ENCODE peak calls at places on chromosomes 4 and X, in ten cellular contexts. One of them, this sample, is unnamed.
A peak's percentile ranks its signal among the peaks of the same experiment; 100 is the strongest.

GRCh38 chrX:130024127-130024526 is 41.7 kb downstream of the BCORL1 start:
- DNase-seq in DMS53: peak; percentile 41
- DNase-seq in IMR-90: peak; percentile 17
- DNase-seq in stimulated activated CD8-positive, alpha-beta memory T cell treated with anti-CD3 and anti-CD28 coated beads, Interleukin-4, amount 100 ng/mL, for 1 hour: peak; percentile 31
- DNase-seq in effector memory CD8-positive, alpha-beta T cell: peak; percentile 80
- DNase-seq in right atrium auricular region: peak; percentile 77
- DNase-seq in Right ventricle myocardium superior: peak; percentile 87
- DNase-seq in CD4-positive, alpha-beta T cell: peak; percentile 76
- DNase-seq in anterior cingulate cortex: no peak
- DNase-seq in pulmonary artery endothelial cell: no peak
- DNase-seq in this sample: peak; percentile 54

GRCh38 chr4:80731436-80731835 is 299.1 kb upstream of the BMP3 start:
- DNase-seq in stimulated activated CD8-positive, alpha-beta memory T cell treated with anti-CD3 and anti-CD28 coated beads, Interleukin-4, amount 100 ng/mL, for 1 hour: no peak
- DNase-seq in IMR-90: no peak
- DNase-seq in effector memory CD8-positive, alpha-beta T cell: no peak
- DNase-seq in anterior cingulate cortex: no peak
- DNase-seq in pulmonary artery endothelial cell: no peak
- DNase-seq in DMS53: no peak
- DNase-seq in CD4-positive, alpha-beta T cell: no peak
- DNase-seq in right atrium auricular region: no peak
- DNase-seq in Right ventricle myocardium superior: no peak
- DNase-seq in this sample: peak; percentile 36

GRCh38 chr4:20272411-20272872 is 20.7 kb downstream of the SLIT2 start:
- DNase-seq in anterior cingulate cortex: no peak
- DNase-seq in IMR-90: peak; percentile 71
- DNase-seq in pulmonary artery endothelial cell: no peak
- DNase-seq in Right ventricle myocardium superior: no peak
- DNase-seq in right atrium auricular region: no peak
- DNase-seq in stimulated activated CD8-positive, alpha-beta memory T cell treated with anti-CD3 and anti-CD28 coated beads, Interleukin-4, amount 100 ng/mL, for 1 hour: no peak
- DNase-seq in CD4-positive, alpha-beta T cell: no peak
- DNase-seq in DMS53: no peak
- DNase-seq in effector memory CD8-positive, alpha-beta T cell: no peak
- DNase-seq in this sample: no peak

GRCh38 chr4:88619973-88620372 is 27.7 kb downstream of the HERC3 start:
- DNase-seq in anterior cingulate cortex: no peak
- DNase-seq in effector memory CD8-positive, alpha-beta T cell: no peak
- DNase-seq in right atrium auricular region: no peak
- DNase-seq in Right ventricle myocardium superior: no peak
- DNase-seq in stimulated activated CD8-positive, alpha-beta memory T cell treated with anti-CD3 and anti-CD28 coated beads, Interleukin-4, amount 100 ng/mL, for 1 hour: no peak
- DNase-seq in CD4-positive, alpha-beta T cell: no peak
- DNase-seq in pulmonary artery endothelial cell: no peak
- DNase-seq in IMR-90: peak; percentile 40
- DNase-seq in DMS53: no peak
- DNase-seq in this sample: no peak

GRCh38 chr4:85965529-85965928 is 394.3 kb downstream of the MAPK10 start:
- DNase-seq in CD4-positive, alpha-beta T cell: no peak
- DNase-seq in stimulated activated CD8-positive, alpha-beta memory T cell treated with anti-CD3 and anti-CD28 coated beads, Interleukin-4, amount 100 ng/mL, for 1 hour: no peak
- DNase-seq in Right ventricle myocardium superior: no peak
- DNase-seq in right atrium auricular region: no peak
- DNase-seq in pulmonary artery endothelial cell: no peak
- DNase-seq in DMS53: no peak
- DNase-seq in effector memory CD8-positive, alpha-beta T cell: no peak
- DNase-seq in anterior cingulate cortex: no peak
- DNase-seq in IMR-90: no peak
- DNase-seq in this sample: no peak

GRCh38 chr4:114364857-114365256 is 233.8 kb upstream of the UGT8 start:
- DNase-seq in Right ventricle myocardium superior: no peak
- DNase-seq in stimulated activated CD8-positive, alpha-beta memory T cell treated with anti-CD3 and anti-CD28 coated beads, Interleukin-4, amount 100 ng/mL, for 1 hour: no peak
- DNase-seq in anterior cingulate cortex: no peak
- DNase-seq in CD4-positive, alpha-beta T cell: no peak
- DNase-seq in pulmonary artery endothelial cell: no peak
- DNase-seq in IMR-90: peak; percentile 92
- DNase-seq in effector memory CD8-positive, alpha-beta T cell: no peak
- DNase-seq in DMS53: no peak
- DNase-seq in right atrium auricular region: no peak
- DNase-seq in this sample: no peak

GRCh38 chrX:38664285-38664684 is 102.9 kb downstream of the TSPAN7 start:
- DNase-seq in CD4-positive, alpha-beta T cell: no peak
- DNase-seq in effector memory CD8-positive, alpha-beta T cell: no peak
- DNase-seq in pulmonary artery endothelial cell: no peak
- DNase-seq in DMS53: peak; percentile 63
- DNase-seq in stimulated activated CD8-positive, alpha-beta memory T cell treated with anti-CD3 and anti-CD28 coated beads, Interleukin-4, amount 100 ng/mL, for 1 hour: no peak
- DNase-seq in Right ventricle myocardium superior: no peak
- DNase-seq in anterior cingulate cortex: no peak
- DNase-seq in IMR-90: peak; percentile 43
- DNase-seq in right atrium auricular region: no peak
- DNase-seq in this sample: peak; percentile 58

GRCh38 chr4:158821228-158822009 is 52.6 kb downstream of the FNIP2 start:
- DNase-seq in stimulated activated CD8-positive, alpha-beta memory T cell treated with anti-CD3 and anti-CD28 coated beads, Interleukin-4, amount 100 ng/mL, for 1 hour: no peak
- DNase-seq in Right ventricle myocardium superior: no peak
- DNase-seq in pulmonary artery endothelial cell: no peak
- DNase-seq in anterior cingulate cortex: no peak
- DNase-seq in IMR-90: peak; percentile 55
- DNase-seq in effector memory CD8-positive, alpha-beta T cell: no peak
- DNase-seq in right atrium auricular region: no peak
- DNase-seq in CD4-positive, alpha-beta T cell: no peak
- DNase-seq in DMS53: no peak
- DNase-seq in this sample: no peak

GRCh38 chr4:6509587-6509986 is 37.2 kb upstream of the PPP2R2C start:
- DNase-seq in effector memory CD8-positive, alpha-beta T cell: no peak
- DNase-seq in anterior cingulate cortex: no peak
- DNase-seq in right atrium auricular region: peak; percentile 9
- DNase-seq in DMS53: peak; percentile 57
- DNase-seq in pulmonary artery endothelial cell: no peak
- DNase-seq in CD4-positive, alpha-beta T cell: no peak
- DNase-seq in stimulated activated CD8-positive, alpha-beta memory T cell treated with anti-CD3 and anti-CD28 coated beads, Interleukin-4, amount 100 ng/mL, for 1 hour: no peak
- DNase-seq in IMR-90: no peak
- DNase-seq in Right ventricle myocardium superior: no peak
- DNase-seq in this sample: no peak

GRCh38 chr4:135267148-135267878 is 1065.7 kb upstream of the PABPC4L start:
- DNase-seq in effector memory CD8-positive, alpha-beta T cell: no peak
- DNase-seq in IMR-90: no peak
- DNase-seq in anterior cingulate cortex: no peak
- DNase-seq in pulmonary artery endothelial cell: no peak
- DNase-seq in right atrium auricular region: no peak
- DNase-seq in stimulated activated CD8-positive, alpha-beta memory T cell treated with anti-CD3 and anti-CD28 coated beads, Interleukin-4, amount 100 ng/mL, for 1 hour: no peak
- DNase-seq in Right ventricle myocardium superior: no peak
- DNase-seq in CD4-positive, alpha-beta T cell: no peak
- DNase-seq in DMS53: no peak
- DNase-seq in this sample: no peak

GRCh38 chrX:12770440-12770839 is 20.8 kb upstream of the PRPS2 start:
- DNase-seq in anterior cingulate cortex: no peak
- DNase-seq in stimulated activated CD8-positive, alpha-beta memory T cell treated with anti-CD3 and anti-CD28 coated beads, Interleukin-4, amount 100 ng/mL, for 1 hour: no peak
- DNase-seq in CD4-positive, alpha-beta T cell: no peak
- DNase-seq in IMR-90: peak; percentile 30
- DNase-seq in right atrium auricular region: no peak
- DNase-seq in effector memory CD8-positive, alpha-beta T cell: no peak
- DNase-seq in pulmonary artery endothelial cell: no peak
- DNase-seq in Right ventricle myocardium superior: no peak
- DNase-seq in DMS53: peak; percentile 45
- DNase-seq in this sample: peak; percentile 58

GRCh38 chr4:48129307-48130014 is 4.6 kb downstream of the TXK start:
- DNase-seq in DMS53: no peak
- DNase-seq in right atrium auricular region: no peak
- DNase-seq in effector memory CD8-positive, alpha-beta T cell: no peak
- DNase-seq in CD4-positive, alpha-beta T cell: no peak
- DNase-seq in Right ventricle myocardium superior: peak; percentile 53
- DNase-seq in stimulated activated CD8-positive, alpha-beta memory T cell treated with anti-CD3 and anti-CD28 coated beads, Interleukin-4, amount 100 ng/mL, for 1 hour: no peak
- DNase-seq in anterior cingulate cortex: no peak
- DNase-seq in IMR-90: no peak
- DNase-seq in pulmonary artery endothelial cell: no peak
- DNase-seq in this sample: no peak

GRCh38 chr4:3269105-3269927 is 20.4 kb downstream of the MSANTD1 start:
- DNase-seq in stimulated activated CD8-positive, alpha-beta memory T cell treated with anti-CD3 and anti-CD28 coated beads, Interleukin-4, amount 100 ng/mL, for 1 hour: no peak
- DNase-seq in CD4-positive, alpha-beta T cell: no peak
- DNase-seq in DMS53: no peak
- DNase-seq in effector memory CD8-positive, alpha-beta T cell: no peak
- DNase-seq in right atrium auricular region: no peak
- DNase-seq in Right ventricle myocardium superior: peak; percentile 41
- DNase-seq in anterior cingulate cortex: no peak
- DNase-seq in IMR-90: no peak
- DNase-seq in pulmonary artery endothelial cell: no peak
- DNase-seq in this sample: no peak

GRCh38 chr4:79235074-79235473 is 90.8 kb downstream of the NAA11 start:
- DNase-seq in DMS53: no peak
- DNase-seq in IMR-90: no peak
- DNase-seq in pulmonary artery endothelial cell: no peak
- DNase-seq in Right ventricle myocardium superior: no peak
- DNase-seq in CD4-positive, alpha-beta T cell: no peak
- DNase-seq in anterior cingulate cortex: no peak
- DNase-seq in effector memory CD8-positive, alpha-beta T cell: no peak
- DNase-seq in stimulated activated CD8-positive, alpha-beta memory T cell treated with anti-CD3 and anti-CD28 coated beads, Interleukin-4, amount 100 ng/mL, for 1 hour: no peak
- DNase-seq in right atrium auricular region: no peak
- DNase-seq in this sample: peak; percentile 61

GRCh38 chr4:95778666-95779065 is 61.2 kb upstream of the PDHA2 start:
- DNase-seq in CD4-positive, alpha-beta T cell: no peak
- DNase-seq in IMR-90: no peak
- DNase-seq in Right ventricle myocardium superior: no peak
- DNase-seq in pulmonary artery endothelial cell: no peak
- DNase-seq in anterior cingulate cortex: no peak
- DNase-seq in stimulated activated CD8-positive, alpha-beta memory T cell treated with anti-CD3 and anti-CD28 coated beads, Interleukin-4, amount 100 ng/mL, for 1 hour: no peak
- DNase-seq in DMS53: no peak
- DNase-seq in right atrium auricular region: no peak
- DNase-seq in effector memory CD8-positive, alpha-beta T cell: no peak
- DNase-seq in this sample: no peak

GRCh38 chr4:7365472-7366179 is 69.1 kb downstream of the PSAPL1 start:
- DNase-seq in IMR-90: no peak
- DNase-seq in effector memory CD8-positive, alpha-beta T cell: no peak
- DNase-seq in pulmonary artery endothelial cell: no peak
- DNase-seq in Right ventricle myocardium superior: peak; percentile 66
- DNase-seq in right atrium auricular region: no peak
- DNase-seq in anterior cingulate cortex: peak; percentile 50
- DNase-seq in DMS53: peak; percentile 65
- DNase-seq in stimulated activated CD8-positive, alpha-beta memory T cell treated with anti-CD3 and anti-CD28 coated beads, Interleukin-4, amount 100 ng/mL, for 1 hour: no peak
- DNase-seq in CD4-positive, alpha-beta T cell: no peak
- DNase-seq in this sample: peak; percentile 95

GRCh38 chr4:48227662-48228061 is 42.0 kb downstream of the TEC start:
- DNase-seq in IMR-90: no peak
- DNase-seq in effector memory CD8-positive, alpha-beta T cell: no peak
- DNase-seq in stimulated activated CD8-positive, alpha-beta memory T cell treated with anti-CD3 and anti-CD28 coated beads, Interleukin-4, amount 100 ng/mL, for 1 hour: no peak
- DNase-seq in CD4-positive, alpha-beta T cell: no peak
- DNase-seq in Right ventricle myocardium superior: no peak
- DNase-seq in right atrium auricular region: no peak
- DNase-seq in DMS53: no peak
- DNase-seq in anterior cingulate cortex: no peak
- DNase-seq in pulmonary artery endothelial cell: no peak
- DNase-seq in this sample: no peak

GRCh38 chr4:139530833-139531427 is 25.1 kb downstream of the SETD7 start:
- DNase-seq in effector memory CD8-positive, alpha-beta T cell: peak; percentile 75
- DNase-seq in DMS53: peak; percentile 58
- DNase-seq in right atrium auricular region: no peak
- DNase-seq in Right ventricle myocardium superior: no peak
- DNase-seq in stimulated activated CD8-positive, alpha-beta memory T cell treated with anti-CD3 and anti-CD28 coated beads, Interleukin-4, amount 100 ng/mL, for 1 hour: peak; percentile 7
- DNase-seq in CD4-positive, alpha-beta T cell: peak; percentile 55
- DNase-seq in pulmonary artery endothelial cell: no peak
- DNase-seq in IMR-90: no peak
- DNase-seq in anterior cingulate cortex: no peak
- DNase-seq in this sample: peak; percentile 41

GRCh38 chr4:88297131-88297530 is 12.8 kb upstream of the PPM1K start:
- DNase-seq in CD4-positive, alpha-beta T cell: no peak
- DNase-seq in effector memory CD8-positive, alpha-beta T cell: no peak
- DNase-seq in pulmonary artery endothelial cell: no peak
- DNase-seq in IMR-90: no peak
- DNase-seq in right atrium auricular region: no peak
- DNase-seq in anterior cingulate cortex: no peak
- DNase-seq in stimulated activated CD8-positive, alpha-beta memory T cell treated with anti-CD3 and anti-CD28 coated beads, Interleukin-4, amount 100 ng/mL, for 1 hour: no peak
- DNase-seq in Right ventricle myocardium superior: no peak
- DNase-seq in DMS53: no peak
- DNase-seq in this sample: no peak

GRCh38 chrX:49071877-49072711 is 1.7 kb downstream of the PRAF2 start:
- DNase-seq in right atrium auricular region: peak; percentile 81
- DNase-seq in anterior cingulate cortex: peak; percentile 69
- DNase-seq in IMR-90: peak; percentile 67
- DNase-seq in DMS53: no peak
- DNase-seq in stimulated activated CD8-positive, alpha-beta memory T cell treated with anti-CD3 and anti-CD28 coated beads, Interleukin-4, amount 100 ng/mL, for 1 hour: no peak
- DNase-seq in effector memory CD8-positive, alpha-beta T cell: no peak
- DNase-seq in pulmonary artery endothelial cell: peak; percentile 11
- DNase-seq in Right ventricle myocardium superior: peak; percentile 85
- DNase-seq in CD4-positive, alpha-beta T cell: no peak
- DNase-seq in this sample: no peak

GRCh38 chrX:115898382-115899001 is 272.1 kb upstream of the AGTR2 start:
- DNase-seq in stimulated activated CD8-positive, alpha-beta memory T cell treated with anti-CD3 and anti-CD28 coated beads, Interleukin-4, amount 100 ng/mL, for 1 hour: no peak
- DNase-seq in IMR-90: peak; percentile 29
- DNase-seq in right atrium auricular region: no peak
- DNase-seq in Right ventricle myocardium superior: no peak
- DNase-seq in effector memory CD8-positive, alpha-beta T cell: no peak
- DNase-seq in CD4-positive, alpha-beta T cell: no peak
- DNase-seq in DMS53: peak; percentile 75
- DNase-seq in anterior cingulate cortex: no peak
- DNase-seq in pulmonary artery endothelial cell: no peak
- DNase-seq in this sample: peak; percentile 72

GRCh38 chr4:151197258-151197657 is 79.7 kb upstream of the PRSS48 start:
- DNase-seq in Right ventricle myocardium superior: no peak
- DNase-seq in anterior cingulate cortex: no peak
- DNase-seq in pulmonary artery endothelial cell: no peak
- DNase-seq in effector memory CD8-positive, alpha-beta T cell: no peak
- DNase-seq in IMR-90: no peak
- DNase-seq in stimulated activated CD8-positive, alpha-beta memory T cell treated with anti-CD3 and anti-CD28 coated beads, Interleukin-4, amount 100 ng/mL, for 1 hour: no peak
- DNase-seq in CD4-positive, alpha-beta T cell: no peak
- DNase-seq in right atrium auricular region: peak; percentile 70
- DNase-seq in DMS53: no peak
- DNase-seq in this sample: no peak

This sample was measured in NCI-H69.